ENCODE peak calls at places on chromosomes 16 and 17, in seven cellular contexts. One of them, this sample, is unnamed.

GRCh38 chr16:81476732-81477131 is 32.1 kb downstream of the CMIP start:
- DNase-seq in cardiac fibroblast: no peak
- DNase-seq in brain microvascular endothelial cell: no peak
- DNase-seq in Peyer's patch: no peak
- DNase-seq in HepG2: no peak
- DNase-seq in foreskin fibroblast: no peak
- DNase-seq in fibroblast of villous mesenchyme: no peak
- DNase-seq in this sample: no peak

GRCh38 chr16:367333-367903 is 2.9 kb downstream of the MRPL28 start:
- DNase-seq in foreskin fibroblast: no peak
- DNase-seq in Peyer's patch: no peak
- DNase-seq in brain microvascular endothelial cell: no peak
- DNase-seq in fibroblast of villous mesenchyme: no peak
- DNase-seq in HepG2: no peak
- DNase-seq in cardiac fibroblast: no peak
- DNase-seq in this sample: no peak

GRCh38 chr17:42683407-42684031 is 1.2 kb downstream of the CNTNAP1 start:
- DNase-seq in Peyer's patch: no peak
- DNase-seq in cardiac fibroblast: no peak
- DNase-seq in brain microvascular endothelial cell: no peak
- DNase-seq in HepG2: no peak
- DNase-seq in fibroblast of villous mesenchyme: peak; percentile 38
- DNase-seq in foreskin fibroblast: no peak
- DNase-seq in this sample: no peak

GRCh38 chr17:63476857-63477470 is at the start of gene ACE:
- DNase-seq in Peyer's patch: peak; percentile 79
- DNase-seq in cardiac fibroblast: no peak
- DNase-seq in foreskin fibroblast: no peak
- DNase-seq in HepG2: no peak
- DNase-seq in fibroblast of villous mesenchyme: peak; percentile 13
- DNase-seq in brain microvascular endothelial cell: no peak
- DNase-seq in this sample: peak; percentile 90

GRCh38 chr17:72682597-72682996 is 409.9 kb downstream of the SLC39A11 start:
- DNase-seq in fibroblast of villous mesenchyme: peak; percentile 62
- DNase-seq in foreskin fibroblast: no peak
- DNase-seq in cardiac fibroblast: peak; percentile 37
- DNase-seq in HepG2: peak; percentile 72
- DNase-seq in Peyer's patch: no peak
- DNase-seq in brain microvascular endothelial cell: peak; percentile 84
- DNase-seq in this sample: no peak

GRCh38 chr16:8944113-8944765 is 19.5 kb downstream of the USP7 start:
- DNase-seq in brain microvascular endothelial cell: no peak
- DNase-seq in cardiac fibroblast: no peak
- DNase-seq in Peyer's patch: no peak
- DNase-seq in foreskin fibroblast: no peak
- DNase-seq in fibroblast of villous mesenchyme: no peak
- DNase-seq in HepG2: no peak
- DNase-seq in this sample: no peak

GRCh38 chr16:24152826-24153225 is 103.3 kb upstream of the CACNG3 start:
- DNase-seq in foreskin fibroblast: no peak
- DNase-seq in fibroblast of villous mesenchyme: no peak
- DNase-seq in cardiac fibroblast: no peak
- DNase-seq in HepG2: no peak
- DNase-seq in Peyer's patch: no peak
- DNase-seq in brain microvascular endothelial cell: no peak
- DNase-seq in this sample: no peak

GRCh38 chr16:56916571-56917403 is 15.2 kb upstream of the HERPUD1 start:
- DNase-seq in brain microvascular endothelial cell: no peak
- DNase-seq in HepG2: no peak
- DNase-seq in fibroblast of villous mesenchyme: no peak
- DNase-seq in foreskin fibroblast: no peak
- DNase-seq in cardiac fibroblast: no peak
- DNase-seq in Peyer's patch: peak; percentile 74
- DNase-seq in this sample: no peak

GRCh38 chr17:9021985-9022552 is 759 bp downstream of the NTN1 start:
- DNase-seq in HepG2: no peak
- DNase-seq in fibroblast of villous mesenchyme: peak; percentile 11
- DNase-seq in brain microvascular endothelial cell: no peak
- DNase-seq in Peyer's patch: no peak
- DNase-seq in foreskin fibroblast: no peak
- DNase-seq in cardiac fibroblast: peak; percentile 12
- DNase-seq in this sample: peak; percentile 53

GRCh38 chr16:56807011-56807675 is 57.9 kb upstream of the SLC12A3 start:
- DNase-seq in cardiac fibroblast: peak; percentile 50
- DNase-seq in fibroblast of villous mesenchyme: peak; percentile 77
- DNase-seq in foreskin fibroblast: peak; percentile 30
- DNase-seq in HepG2: peak; percentile 42
- DNase-seq in brain microvascular endothelial cell: no peak
- DNase-seq in Peyer's patch: no peak
- DNase-seq in this sample: no peak

GRCh38 chr16:50386819-50387218 is 18.0 kb upstream of the BRD7 start:
- DNase-seq in fibroblast of villous mesenchyme: no peak
- DNase-seq in brain microvascular endothelial cell: no peak
- DNase-seq in foreskin fibroblast: no peak
- DNase-seq in Peyer's patch: no peak
- DNase-seq in cardiac fibroblast: no peak
- DNase-seq in HepG2: no peak
- DNase-seq in this sample: no peak

GRCh38 chr17:6712058-6712853 is 913 bp downstream of the SLC13A5 start:
- DNase-seq in Peyer's patch: no peak
- DNase-seq in fibroblast of villous mesenchyme: no peak
- DNase-seq in foreskin fibroblast: no peak
- DNase-seq in HepG2: peak; percentile 88
- DNase-seq in cardiac fibroblast: peak; percentile 6
- DNase-seq in brain microvascular endothelial cell: no peak
- DNase-seq in this sample: peak; percentile 74

GRCh38 chr17:6712854-6713129 is 377 bp downstream of the SLC13A5 start:
- DNase-seq in cardiac fibroblast: no peak
- DNase-seq in brain microvascular endothelial cell: no peak
- DNase-seq in foreskin fibroblast: no peak
- DNase-seq in fibroblast of villous mesenchyme: no peak
- DNase-seq in HepG2: no peak
- DNase-seq in Peyer's patch: no peak
- DNase-seq in this sample: no peak

GRCh38 chr17:6714315-6714874 is 1.2 kb upstream of the SLC13A5 start:
- DNase-seq in Peyer's patch: no peak
- DNase-seq in HepG2: no peak
- DNase-seq in foreskin fibroblast: no peak
- DNase-seq in cardiac fibroblast: no peak
- DNase-seq in brain microvascular endothelial cell: no peak
- DNase-seq in fibroblast of villous mesenchyme: no peak
- DNase-seq in this sample: no peak

GRCh38 chr17:6713918-6714271 is 726 bp upstream of the SLC13A5 start:
- DNase-seq in HepG2: no peak
- DNase-seq in foreskin fibroblast: no peak
- DNase-seq in Peyer's patch: no peak
- DNase-seq in brain microvascular endothelial cell: no peak
- DNase-seq in cardiac fibroblast: no peak
- DNase-seq in fibroblast of villous mesenchyme: no peak
- DNase-seq in this sample: no peak

DNA sequence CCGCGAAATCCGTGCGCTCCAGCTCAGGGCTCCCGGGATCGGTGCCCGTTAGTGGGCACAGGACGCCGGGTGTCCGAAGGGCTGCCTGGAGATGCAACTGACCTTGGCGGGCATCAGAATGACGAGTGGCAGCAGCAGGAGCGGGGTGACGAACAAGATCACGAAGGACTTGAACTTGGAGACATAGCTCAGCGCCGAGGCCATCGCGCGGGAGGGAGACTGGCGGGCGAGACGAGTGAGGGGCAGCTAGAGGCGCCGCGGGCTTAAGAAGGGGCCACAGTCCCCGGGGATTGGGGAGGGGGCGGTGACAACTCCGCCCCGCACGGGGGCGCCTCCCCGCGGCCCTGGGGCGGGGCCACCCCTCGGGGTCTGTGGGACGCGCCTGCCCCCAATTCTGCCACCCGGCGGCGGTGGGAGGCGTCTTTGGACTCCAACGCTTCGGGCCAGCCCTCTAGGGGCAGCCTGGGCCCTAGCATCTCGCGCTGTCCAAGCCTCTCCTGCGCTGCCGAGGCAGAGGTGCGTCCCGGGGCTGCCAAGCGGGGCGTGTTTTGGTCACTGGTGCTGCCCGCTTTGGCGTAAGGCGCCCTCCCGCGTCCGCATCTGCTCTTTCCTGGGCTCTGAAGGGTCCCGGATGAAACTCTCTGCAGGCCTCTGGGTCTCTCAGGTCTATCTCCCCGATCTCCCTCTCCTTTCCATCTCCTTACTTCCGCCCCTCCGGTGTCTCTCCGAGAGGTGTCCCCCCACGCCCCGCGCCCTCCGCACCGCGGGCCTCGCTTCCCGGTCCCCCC is at the start of gene SLC13A5:
- DNase-seq in foreskin fibroblast: no peak
- DNase-seq in Peyer's patch: no peak
- DNase-seq in cardiac fibroblast: peak; percentile 29
- DNase-seq in fibroblast of villous mesenchyme: peak; percentile 21
- DNase-seq in HepG2: peak; percentile 87
- DNase-seq in brain microvascular endothelial cell: no peak
- DNase-seq in this sample: peak; percentile 83
- H3K4me3 ChIP-seq in foreskin fibroblast: no peak within 1 kb of the TSS
- H3K4me3 ChIP-seq in Peyer's patch: peak within 1 kb of the TSS; percentile 22
- H3K4me3 ChIP-seq in cardiac fibroblast: peak within 1 kb of the TSS; percentile 18
- H3K4me3 ChIP-seq in fibroblast of villous mesenchyme: peak within 1 kb of the TSS; percentile 43
- H3K4me3 ChIP-seq in HepG2: peak within 1 kb of the TSS; percentile 84
- H3K4me3 ChIP-seq in brain microvascular endothelial cell: peak within 1 kb of the TSS; percentile 37
- H3K4me3 ChIP-seq in this sample: peak within 1 kb of the TSS; percentile 45

DNA sequence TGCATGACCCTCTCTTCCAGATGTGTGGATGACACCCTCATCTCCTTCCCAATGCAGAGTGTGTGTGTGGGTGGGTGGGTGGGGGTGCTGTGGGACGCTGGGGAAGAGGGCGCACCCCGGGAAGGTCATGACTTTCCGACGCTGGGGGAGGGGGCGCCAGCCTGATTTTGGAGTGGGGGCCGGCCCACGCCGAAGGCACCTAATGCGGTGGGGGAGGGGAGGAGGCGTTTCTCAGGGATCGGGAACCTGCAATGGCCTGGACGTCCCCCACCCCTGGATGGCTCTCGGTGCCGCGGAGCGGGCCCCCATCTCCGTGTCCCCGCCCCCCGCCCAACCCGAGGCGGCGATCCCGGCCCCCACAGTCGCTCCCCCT is 33.5 kb downstream of the SRCIN1 start:
- DNase-seq in Peyer's patch: no peak
- DNase-seq in foreskin fibroblast: no peak
- DNase-seq in HepG2: no peak
- DNase-seq in cardiac fibroblast: no peak
- DNase-seq in fibroblast of villous mesenchyme: no peak
- DNase-seq in brain microvascular endothelial cell: no peak
- DNase-seq in this sample: no peak
- H3K4me3 ChIP-seq in Peyer's patch: peak overlapping the region; percentile 25
- H3K4me3 ChIP-seq in foreskin fibroblast: no peak overlapping the region
- H3K4me3 ChIP-seq in HepG2: peak overlapping the region; percentile 27
- H3K4me3 ChIP-seq in cardiac fibroblast: no peak overlapping the region
- H3K4me3 ChIP-seq in fibroblast of villous mesenchyme: no peak overlapping the region
- H3K4me3 ChIP-seq in brain microvascular endothelial cell: no peak overlapping the region
- H3K4me3 ChIP-seq in this sample: peak overlapping the region; percentile 13

GRCh38 chr17:48239603-48239995 is 132.0 kb downstream of the SNX11 start:
- DNase-seq in fibroblast of villous mesenchyme: no peak
- DNase-seq in HepG2: no peak
- DNase-seq in Peyer's patch: no peak
- DNase-seq in brain microvascular endothelial cell: no peak
- DNase-seq in cardiac fibroblast: no peak
- DNase-seq in foreskin fibroblast: no peak
- DNase-seq in this sample: no peak

GRCh38 chr17:48240562-48241130 is 133.1 kb downstream of the SNX11 start:
- DNase-seq in foreskin fibroblast: no peak
- DNase-seq in cardiac fibroblast: peak; percentile 43
- DNase-seq in brain microvascular endothelial cell: peak; percentile 65
- DNase-seq in HepG2: no peak
- DNase-seq in fibroblast of villous mesenchyme: no peak
- DNase-seq in Peyer's patch: no peak
- DNase-seq in this sample: no peak

GRCh38 chr17:48240122-48240521 is 132.6 kb downstream of the SNX11 start:
- DNase-seq in brain microvascular endothelial cell: no peak
- DNase-seq in HepG2: no peak
- DNase-seq in fibroblast of villous mesenchyme: peak; percentile 31
- DNase-seq in Peyer's patch: no peak
- DNase-seq in cardiac fibroblast: peak; percentile 17
- DNase-seq in foreskin fibroblast: no peak
- DNase-seq in this sample: no peak

GRCh38 chr17:48241770-48242497 is 134.4 kb downstream of the SNX11 start:
- DNase-seq in cardiac fibroblast: no peak
- DNase-seq in foreskin fibroblast: no peak
- DNase-seq in HepG2: no peak
- DNase-seq in brain microvascular endothelial cell: no peak
- DNase-seq in Peyer's patch: no peak
- DNase-seq in fibroblast of villous mesenchyme: no peak
- DNase-seq in this sample: peak; percentile 68

DNA sequence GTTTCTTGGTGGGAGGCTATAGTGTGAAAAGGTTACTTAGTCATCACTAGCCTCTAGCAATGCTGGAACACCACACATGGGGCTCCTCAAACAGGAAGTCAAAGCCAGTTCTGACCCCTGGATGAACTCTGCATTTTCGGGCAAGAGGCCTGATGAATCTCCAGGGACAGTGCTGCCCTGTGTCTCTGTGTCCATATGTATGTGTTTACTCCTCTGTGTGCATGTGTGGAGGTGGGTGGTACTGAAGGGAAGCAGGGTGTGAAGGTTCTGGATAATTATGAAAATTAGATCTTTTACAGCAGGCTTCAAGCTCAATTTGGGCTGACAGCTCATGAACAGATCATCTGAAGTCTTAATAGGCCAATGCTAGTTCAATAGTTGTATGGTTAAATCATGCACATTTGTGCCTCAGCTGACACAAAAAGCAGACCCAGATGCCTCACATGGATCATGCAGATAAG is 133.6 kb downstream of the SNX11 start:
- DNase-seq in cardiac fibroblast: peak; percentile 83
- DNase-seq in fibroblast of villous mesenchyme: peak; percentile 75
- DNase-seq in Peyer's patch: no peak
- DNase-seq in brain microvascular endothelial cell: peak; percentile 89
- DNase-seq in HepG2: no peak
- DNase-seq in foreskin fibroblast: peak; percentile 76
- DNase-seq in this sample: no peak
- H3K4me3 ChIP-seq in cardiac fibroblast: no peak overlapping the region
- H3K4me3 ChIP-seq in fibroblast of villous mesenchyme: no peak overlapping the region
- H3K4me3 ChIP-seq in Peyer's patch: no peak overlapping the region
- H3K4me3 ChIP-seq in brain microvascular endothelial cell: no peak overlapping the region
- H3K4me3 ChIP-seq in HepG2: no peak overlapping the region
- H3K4me3 ChIP-seq in foreskin fibroblast: no peak overlapping the region
- H3K4me3 ChIP-seq in this sample: no peak overlapping the region

GRCh38 chr17:31417051-31417792 is 25.7 kb downstream of the RAB11FIP4 start:
- DNase-seq in fibroblast of villous mesenchyme: no peak
- DNase-seq in brain microvascular endothelial cell: no peak
- DNase-seq in foreskin fibroblast: no peak
- DNase-seq in HepG2: no peak
- DNase-seq in cardiac fibroblast: no peak
- DNase-seq in Peyer's patch: no peak
- DNase-seq in this sample: no peak

GRCh38 chr17:31418773-31419350 is 27.4 kb downstream of the RAB11FIP4 start:
- DNase-seq in fibroblast of villous mesenchyme: no peak
- DNase-seq in brain microvascular endothelial cell: no peak
- DNase-seq in HepG2: no peak
- DNase-seq in cardiac fibroblast: no peak
- DNase-seq in foreskin fibroblast: no peak
- DNase-seq in Peyer's patch: no peak
- DNase-seq in this sample: no peak

GRCh38 chr17:31424944-31425582 is 33.6 kb downstream of the RAB11FIP4 start:
- DNase-seq in HepG2: no peak
- DNase-seq in fibroblast of villous mesenchyme: peak; percentile 18
- DNase-seq in foreskin fibroblast: no peak
- DNase-seq in cardiac fibroblast: no peak
- DNase-seq in Peyer's patch: no peak
- DNase-seq in brain microvascular endothelial cell: peak; percentile 12
- DNase-seq in this sample: peak; percentile 93

GRCh38 chr17:31425646-31426045 is 34.2 kb downstream of the RAB11FIP4 start:
- DNase-seq in foreskin fibroblast: no peak
- DNase-seq in brain microvascular endothelial cell: no peak
- DNase-seq in HepG2: peak; percentile 33
- DNase-seq in fibroblast of villous mesenchyme: no peak
- DNase-seq in cardiac fibroblast: no peak
- DNase-seq in Peyer's patch: no peak
- DNase-seq in this sample: peak; percentile 62

GRCh38 chr17:31422443-31422842 is 31.0 kb downstream of the RAB11FIP4 start:
- DNase-seq in cardiac fibroblast: no peak
- DNase-seq in brain microvascular endothelial cell: no peak
- DNase-seq in HepG2: no peak
- DNase-seq in foreskin fibroblast: no peak
- DNase-seq in fibroblast of villous mesenchyme: no peak
- DNase-seq in Peyer's patch: no peak
- DNase-seq in this sample: no peak
- H3K4me3 ChIP-seq in cardiac fibroblast: no peak overlapping the region
- H3K4me3 ChIP-seq in brain microvascular endothelial cell: no peak overlapping the region
- H3K4me3 ChIP-seq in HepG2: no peak overlapping the region
- H3K4me3 ChIP-seq in foreskin fibroblast: no peak overlapping the region
- H3K4me3 ChIP-seq in fibroblast of villous mesenchyme: no peak overlapping the region
- H3K4me3 ChIP-seq in Peyer's patch: no peak overlapping the region
- H3K4me3 ChIP-seq in this sample: no peak overlapping the region

This sample was measured in WERI-Rb-1.